ENCODE peak calls at places on chromosomes 6 and 20, in four cellular contexts. B, V, M and G are unnamed samples.

GRCh38 chr6:98847392-98847766 is 13.0 kb downstream of the POU3F2 start:
- DNase-seq in M (no peak), B (no peak), V (no peak), G (no peak)

GRCh38 chr6:49550413-49551125 is at the start of gene C6orf141:
- DNase-seq in V (no peak), M (no peak), B (no peak), G (peak; percentile 11)

GRCh38 chr20:38961530-38962043 is 557 bp upstream of the DHX35 start:
- DNase-seq in V (no peak), M (no peak), B (no peak), G (no peak)

GRCh38 chr6:36839819-36840379 is 655 bp upstream of the CPNE5 start:
- DNase-seq in M (no peak), V (no peak), B (peak; percentile 89), G (peak; percentile 87)

GRCh38 chr20:10573273-10573950 is 100.4 kb downstream of the JAG1 start:
- DNase-seq in B (no peak), V (no peak), M (no peak), G (no peak)

GRCh38 chr6:131764350-131764749 is 43.5 kb upstream of the ENPP1 start:
- DNase-seq in B (no peak), V (peak; percentile 44), M (no peak), G (no peak)

GRCh38 chr6:139508023-139508422 is 133.6 kb upstream of the CITED2 start:
- DNase-seq in M (no peak), B (no peak), V (peak; percentile 23), G (no peak)

GRCh38 chr6:121142093-121142492 is 192.2 kb downstream of the TBC1D32 start:
- DNase-seq in B (no peak), M (no peak), V (no peak), G (no peak)

GRCh38 chr20:53865905-53866786 is 204.2 kb downstream of the BCAS1 start:
- DNase-seq in V (peak; percentile 59), M (no peak), B (no peak), G (peak; percentile 19)

GRCh38 chr6:153588328-153588727 is 450.7 kb upstream of the OPRM1 start:
- DNase-seq in B (no peak), M (no peak), V (no peak), G (no peak)

GRCh38 chr20:8244637-8245036 is 112.6 kb downstream of the PLCB1 start:
- DNase-seq in B (no peak), M (no peak), V (peak; percentile 50), G (no peak)

GRCh38 chr20:29318871-29319461 is 1938.5 kb upstream of the DEFB115 start:
- DNase-seq in B (no peak), M (no peak), V (no peak), G (no peak)

GRCh38 chr6:130303436-130303835 is 62.4 kb upstream of the TMEM200A start:
- DNase-seq in M (no peak), B (no peak), V (no peak), G (no peak)

GRCh38 chr6:165986647-165987482 is 180.8 kb downstream of the TBXT start:
- DNase-seq in B (no peak), V (no peak), M (no peak), G (peak; percentile 62)

GRCh38 chr6:34858681-34859080 is 29.2 kb downstream of the TAF11 start:
- DNase-seq in B (no peak), V (peak; percentile 23), M (no peak), G (no peak)

GRCh38 chr6:32224696-32225095 is 829 bp upstream of the NOTCH4 start:
- DNase-seq in V (no peak), B (no peak), M (no peak), G (no peak)

GRCh38 chr20:9119776-9120175 is 50.9 kb downstream of the PLCB4 start:
- DNase-seq in V (no peak), M (no peak), B (no peak), G (peak; percentile 23)

GRCh38 chr20:1898496-1899168 is 3.4 kb downstream of the SIRPA start:
- DNase-seq in V (no peak), M (no peak), B (no peak), G (no peak)

GRCh38 chr6:42236680-42237473 is 19.2 kb upstream of the MRPS10 start:
- DNase-seq in M (peak; percentile 41), B (no peak), V (no peak), G (no peak)

GRCh38 chr20:10076126-10077080 is 41.6 kb downstream of the ANKEF1 start:
- DNase-seq in M (no peak), B (no peak), V (no peak), G (no peak)

GRCh38 chr20:31536575-31536974 is 22.3 kb downstream of the HM13 start:
- DNase-seq in B (no peak), M (no peak), V (no peak), G (no peak)

GRCh38 chr20:40757087-40757486 is 68.1 kb upstream of the MAFB start:
- DNase-seq in V (no peak), M (peak; percentile 13), B (no peak), G (no peak)

GRCh38 chr20:20207291-20207690 is 155.0 kb downstream of the CFAP61 start:
- DNase-seq in B (no peak), M (no peak), V (no peak), G (peak; percentile 51)

GRCh38 chr6:170281331-170282292 is 9.3 kb downstream of the DLL1 start:
- DNase-seq in V (no peak), M (no peak), B (no peak), G (no peak)

GRCh38 chr6:170284126-170284773 is 6.6 kb downstream of the DLL1 start:
- DNase-seq in M (no peak), V (no peak), B (no peak), G (no peak)

GRCh38 chr6:170284866-170285469 is 5.9 kb downstream of the DLL1 start:
- DNase-seq in B (no peak), V (no peak), M (no peak), G (no peak)

GRCh38 chr6:170282512-170283158 is 8.2 kb downstream of the DLL1 start:
- DNase-seq in B (no peak), M (no peak), V (no peak), G (no peak)

GRCh38 chr6:170283212-170284081 is 7.4 kb downstream of the DLL1 start:
- DNase-seq in V (no peak), M (no peak), B (no peak), G (no peak)
- TF ChIP-seq MXI1 in V (no peak), M (no peak), B (no peak), G (no peak)

DNA sequence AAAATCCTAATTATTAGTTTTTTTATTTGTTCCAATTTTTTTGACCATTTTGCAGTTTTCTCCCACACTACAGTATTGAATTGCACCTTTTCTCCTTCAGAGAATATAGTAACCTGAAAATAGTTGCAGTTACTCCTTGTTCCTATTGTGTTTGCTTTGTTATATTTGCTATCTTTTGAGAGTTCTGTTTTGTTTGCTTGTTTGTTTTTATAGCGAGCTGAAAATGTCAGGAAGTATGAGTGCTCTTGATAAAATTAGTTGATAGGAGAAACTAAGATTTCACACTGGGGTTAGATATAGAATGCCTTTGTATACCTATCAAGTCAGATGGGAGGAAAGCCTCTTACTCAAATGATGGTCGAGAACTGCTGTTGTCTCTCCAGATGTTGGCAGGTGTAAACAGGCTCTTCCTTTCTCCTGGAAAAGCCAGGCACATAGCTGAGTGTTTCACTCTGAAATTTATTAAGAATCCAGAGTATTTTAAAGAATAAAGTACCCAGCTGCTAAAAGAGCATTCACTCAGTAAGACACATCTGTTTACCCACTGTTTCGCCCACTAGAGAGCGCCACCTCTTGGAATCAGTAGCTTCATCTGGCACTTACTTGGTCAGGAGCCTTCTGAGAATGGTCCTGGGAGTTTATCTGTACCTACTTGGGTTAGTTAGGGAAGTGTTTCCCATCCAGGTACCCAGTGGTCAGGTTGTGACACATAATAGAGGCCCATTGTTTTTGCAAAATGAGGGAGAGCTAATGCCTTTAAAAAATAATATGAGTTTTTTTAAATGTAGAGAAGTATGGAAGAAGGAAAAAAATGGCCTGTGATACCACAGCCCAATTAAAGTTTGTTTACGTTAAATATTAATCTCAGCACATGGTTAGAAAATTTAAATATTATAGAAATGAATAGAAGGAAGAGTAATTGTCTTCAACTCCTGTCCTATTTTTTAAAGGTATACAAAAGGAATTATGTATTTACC is 11.2 kb downstream of the NT5DC1 start:
- DNase-seq in V (peak; percentile 60), B (peak; percentile 43), M (no peak), G (peak; percentile 26)
- TF ChIP-seq ZBTB33 in V (no peak), B (no peak), M (no peak), G (no peak)

GRCh38 chr20:48720256-48721020 is 107.4 kb downstream of the PREX1 start:
- DNase-seq in V (no peak), M (no peak), B (no peak), G (no peak)

GRCh38 chr20:48717095-48717958 is 110.5 kb downstream of the PREX1 start:
- DNase-seq in M (peak; percentile 67), V (no peak), B (no peak), G (no peak)

GRCh38 chr20:48717959-48718223 is 109.9 kb downstream of the PREX1 start:
- DNase-seq in B (no peak), M (no peak), V (no peak), G (no peak)

GRCh38 chr20:48719598-48720255 is 108.1 kb downstream of the PREX1 start:
- DNase-seq in M (no peak), B (no peak), V (no peak), G (no peak)

GRCh38 chr20:48718914-48719578 is 108.8 kb downstream of the PREX1 start:
- DNase-seq in M (no peak), B (no peak), V (no peak), G (no peak)
- TF ChIP-seq MXI1 in M (no peak), B (no peak), V (no peak), G (no peak)

GRCh38 chr6:158798311-158798710 is 20.9 kb downstream of the EZR start:
- DNase-seq in M (no peak), B (no peak), V (no peak), G (no peak)
- TF ChIP-seq ZBTB33 in M (no peak), B (no peak), V (no peak), G (no peak)

DNA sequence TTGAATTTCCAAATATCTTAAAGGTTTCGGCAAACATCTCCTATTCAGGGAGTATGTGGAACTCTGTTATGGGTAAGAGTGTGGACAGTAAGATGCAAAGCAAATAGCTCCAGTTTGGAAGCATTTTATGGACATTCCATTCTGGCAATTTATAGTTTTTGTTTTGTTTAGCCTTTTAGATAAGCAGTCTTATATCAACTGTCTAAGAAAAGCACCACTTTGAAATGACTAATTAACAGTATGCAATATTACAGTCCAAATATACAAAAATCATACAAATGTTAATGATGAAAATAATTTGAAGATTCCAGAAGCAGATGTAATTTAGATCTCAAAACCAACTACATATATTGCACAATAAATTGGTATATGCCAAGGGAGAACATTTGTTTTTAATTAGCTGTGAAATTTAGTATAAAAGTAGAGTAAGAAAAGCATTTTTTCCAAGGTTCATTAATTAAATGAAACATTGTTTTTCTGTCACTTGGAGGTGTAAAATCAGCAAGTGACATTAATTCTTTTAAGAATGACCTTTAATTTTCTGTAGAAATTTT is 158.8 kb downstream of the KIF6 start:
- DNase-seq in M (no peak), V (no peak), B (no peak), G (no peak)
- TF ChIP-seq MXI1 in M (no peak), V (no peak), B (no peak), G (no peak)